ENCODE peak calls at places on chromosomes 1 and 21, in eight cellular contexts. One of them, this sample, is unnamed.

GRCh38 chr1:107467286-107467685 is 326.4 kb downstream of the NTNG1 start:
- ATAC-seq in HepG2: no peak
- ATAC-seq in upper lobe of left lung: no peak
- ATAC-seq in right lobe of liver: no peak
- ATAC-seq in body of pancreas: no peak
- ATAC-seq in K562: no peak
- ATAC-seq in HCT116: no peak
- ATAC-seq in IMR-90: no peak
- ATAC-seq in this sample: no peak

GRCh38 chr21:46550511-46550941 is 54.4 kb downstream of the S100B start:
- ATAC-seq in upper lobe of left lung: no peak
- ATAC-seq in HCT116: no peak
- ATAC-seq in HepG2: no peak
- ATAC-seq in body of pancreas: no peak
- ATAC-seq in K562: no peak
- ATAC-seq in right lobe of liver: no peak
- ATAC-seq in IMR-90: no peak
- ATAC-seq in this sample: no peak

GRCh38 chr1:197761654-197762053 is 13.6 kb downstream of the DENND1B start:
- ATAC-seq in HCT116: no peak
- ATAC-seq in K562: no peak
- ATAC-seq in upper lobe of left lung: no peak
- ATAC-seq in HepG2: no peak
- ATAC-seq in right lobe of liver: no peak
- ATAC-seq in IMR-90: no peak
- ATAC-seq in body of pancreas: no peak
- ATAC-seq in this sample: no peak

GRCh38 chr1:241376711-241377110 is 19.7 kb upstream of the RGS7 start:
- ATAC-seq in HCT116: no peak
- ATAC-seq in K562: no peak
- ATAC-seq in HepG2: no peak
- ATAC-seq in IMR-90: no peak
- ATAC-seq in right lobe of liver: no peak
- ATAC-seq in body of pancreas: no peak
- ATAC-seq in upper lobe of left lung: no peak
- ATAC-seq in this sample: no peak

GRCh38 chr21:35190201-35190701 is 141.1 kb upstream of the RUNX1 start:
- ATAC-seq in upper lobe of left lung: no peak
- ATAC-seq in HepG2: no peak
- ATAC-seq in HCT116: peak
- ATAC-seq in body of pancreas: no peak
- ATAC-seq in right lobe of liver: no peak
- ATAC-seq in K562: no peak
- ATAC-seq in IMR-90: no peak
- ATAC-seq in this sample: no peak

GRCh38 chr1:61238371-61238689 is 156.0 kb downstream of the NFIA start:
- ATAC-seq in body of pancreas: no peak
- ATAC-seq in right lobe of liver: peak
- ATAC-seq in HepG2: no peak
- ATAC-seq in K562: peak
- ATAC-seq in HCT116: no peak
- ATAC-seq in IMR-90: no peak
- ATAC-seq in upper lobe of left lung: no peak
- ATAC-seq in this sample: no peak

GRCh38 chr1:70499695-70500094 is 88.6 kb downstream of the CTH start:
- ATAC-seq in K562: no peak
- ATAC-seq in right lobe of liver: no peak
- ATAC-seq in HCT116: no peak
- ATAC-seq in HepG2: no peak
- ATAC-seq in IMR-90: no peak
- ATAC-seq in body of pancreas: no peak
- ATAC-seq in upper lobe of left lung: no peak
- ATAC-seq in this sample: no peak

GRCh38 chr1:86714561-86715244 is 10.3 kb downstream of the SH3GLB1 start:
- ATAC-seq in upper lobe of left lung: no peak
- ATAC-seq in IMR-90: peak
- ATAC-seq in HepG2: no peak
- ATAC-seq in K562: no peak
- ATAC-seq in right lobe of liver: peak
- ATAC-seq in body of pancreas: no peak
- ATAC-seq in HCT116: no peak
- ATAC-seq in this sample: no peak

GRCh38 chr1:21046132-21046531 is 130.6 kb downstream of the EIF4G3 start:
- ATAC-seq in right lobe of liver: no peak
- ATAC-seq in upper lobe of left lung: no peak
- ATAC-seq in IMR-90: no peak
- ATAC-seq in HepG2: no peak
- ATAC-seq in K562: no peak
- ATAC-seq in body of pancreas: no peak
- ATAC-seq in HCT116: no peak
- ATAC-seq in this sample: no peak

GRCh38 chr1:171841931-171842723 is 829 bp downstream of the DNM3 start:
- ATAC-seq in upper lobe of left lung: peak
- ATAC-seq in IMR-90: no peak
- ATAC-seq in K562: no peak
- ATAC-seq in HCT116: no peak
- ATAC-seq in HepG2: no peak
- ATAC-seq in body of pancreas: no peak
- ATAC-seq in right lobe of liver: peak
- ATAC-seq in this sample: no peak

GRCh38 chr1:159005676-159006075 is 4.0 kb upstream of the IFI16 start:
- ATAC-seq in HCT116: no peak
- ATAC-seq in HepG2: no peak
- ATAC-seq in IMR-90: no peak
- ATAC-seq in K562: peak
- ATAC-seq in upper lobe of left lung: no peak
- ATAC-seq in body of pancreas: peak
- ATAC-seq in right lobe of liver: peak
- ATAC-seq in this sample: no peak

GRCh38 chr1:160741092-160741501 is 2.0 kb downstream of the SLAMF7 start:
- ATAC-seq in body of pancreas: no peak
- ATAC-seq in right lobe of liver: no peak
- ATAC-seq in upper lobe of left lung: no peak
- ATAC-seq in HepG2: no peak
- ATAC-seq in K562: no peak
- ATAC-seq in HCT116: no peak
- ATAC-seq in IMR-90: no peak
- ATAC-seq in this sample: no peak

GRCh38 chr1:244419004-244419403 is 32.7 kb downstream of the ADSS2 start:
- ATAC-seq in HCT116: no peak
- ATAC-seq in HepG2: no peak
- ATAC-seq in right lobe of liver: no peak
- ATAC-seq in K562: no peak
- ATAC-seq in body of pancreas: no peak
- ATAC-seq in upper lobe of left lung: no peak
- ATAC-seq in IMR-90: no peak
- ATAC-seq in this sample: no peak

GRCh38 chr21:33514234-33514633 is 22.7 kb upstream of the DNAJC28 start:
- ATAC-seq in K562: no peak
- ATAC-seq in right lobe of liver: peak
- ATAC-seq in HepG2: no peak
- ATAC-seq in IMR-90: peak
- ATAC-seq in body of pancreas: no peak
- ATAC-seq in upper lobe of left lung: no peak
- ATAC-seq in HCT116: no peak
- ATAC-seq in this sample: no peak

GRCh38 chr21:31713973-31714740 is 17.8 kb downstream of the SCAF4 start:
- ATAC-seq in HepG2: no peak
- ATAC-seq in body of pancreas: no peak
- ATAC-seq in HCT116: no peak
- ATAC-seq in right lobe of liver: no peak
- ATAC-seq in upper lobe of left lung: no peak
- ATAC-seq in IMR-90: peak
- ATAC-seq in K562: peak
- ATAC-seq in this sample: no peak

GRCh38 chr21:45110873-45111624 is 36.7 kb downstream of the ADARB1 start:
- ATAC-seq in right lobe of liver: peak
- ATAC-seq in HCT116: no peak
- ATAC-seq in body of pancreas: no peak
- ATAC-seq in upper lobe of left lung: no peak
- ATAC-seq in K562: peak
- ATAC-seq in HepG2: no peak
- ATAC-seq in IMR-90: no peak
- ATAC-seq in this sample: no peak

DNA sequence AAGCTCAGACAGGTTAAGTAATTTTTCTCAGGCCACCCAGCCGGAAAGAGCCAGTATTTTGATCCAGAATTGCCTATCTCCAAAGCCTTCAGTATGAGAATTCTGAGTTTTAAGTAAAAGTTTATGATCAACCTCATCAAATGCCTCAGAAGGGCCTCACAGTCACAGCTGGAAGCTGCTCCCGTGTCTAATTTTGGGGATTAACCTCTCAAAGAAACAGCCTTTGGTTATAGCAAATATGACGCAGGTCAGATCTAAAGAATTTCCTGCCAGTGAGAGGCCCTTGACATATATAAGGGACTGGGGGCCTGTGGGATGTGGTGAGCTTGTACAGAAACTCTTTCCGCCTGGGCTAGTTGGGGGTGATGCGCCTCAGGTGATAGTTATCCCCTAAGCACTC is 2.3 kb downstream of the EXTL1 start:
- ATAC-seq in HCT116: no peak
- ATAC-seq in right lobe of liver: no peak
- ATAC-seq in HepG2: no peak
- ATAC-seq in K562: no peak
- ATAC-seq in IMR-90: no peak
- ATAC-seq in upper lobe of left lung: no peak
- ATAC-seq in body of pancreas: no peak
- ATAC-seq in this sample: no peak
- H3K4me3 ChIP-seq in HCT116: no peak
- H3K4me3 ChIP-seq in right lobe of liver: no peak
- H3K4me3 ChIP-seq in HepG2: peak
- H3K4me3 ChIP-seq in K562: no peak
- H3K4me3 ChIP-seq in IMR-90: no peak
- H3K4me3 ChIP-seq in upper lobe of left lung: no peak
- H3K4me3 ChIP-seq in body of pancreas: no peak
- H3K4me3 ChIP-seq in this sample: no peak

GRCh38 chr1:44029911-44030605 is 1.2 kb downstream of the SLC6A9 start:
- ATAC-seq in body of pancreas: peak
- ATAC-seq in K562: peak
- ATAC-seq in IMR-90: peak
- ATAC-seq in right lobe of liver: peak
- ATAC-seq in HCT116: peak
- ATAC-seq in HepG2: peak
- ATAC-seq in upper lobe of left lung: peak
- ATAC-seq in this sample: peak
- TF ChIP-seq POLR2A in body of pancreas: peak
- TF ChIP-seq POLR2A in K562: peak
- TF ChIP-seq POLR2A in IMR-90: peak
- TF ChIP-seq POLR2A in right lobe of liver: peak
- TF ChIP-seq POLR2A in HCT116: peak
- TF ChIP-seq POLR2A in HepG2: peak
- TF ChIP-seq POLR2A in upper lobe of left lung: peak
- TF ChIP-seq POLR2A in this sample: no peak

GRCh38 chr1:150967936-150968335 is 6.7 kb downstream of the CERS2 start:
- ATAC-seq in IMR-90: no peak
- ATAC-seq in HCT116: no peak
- ATAC-seq in body of pancreas: no peak
- ATAC-seq in upper lobe of left lung: no peak
- ATAC-seq in right lobe of liver: no peak
- ATAC-seq in K562: no peak
- ATAC-seq in HepG2: no peak
- ATAC-seq in this sample: no peak

GRCh38 chr1:150961756-150962155 is 12.9 kb downstream of the CERS2 start:
- ATAC-seq in HCT116: no peak
- ATAC-seq in upper lobe of left lung: no peak
- ATAC-seq in K562: peak
- ATAC-seq in IMR-90: no peak
- ATAC-seq in right lobe of liver: peak
- ATAC-seq in body of pancreas: no peak
- ATAC-seq in HepG2: peak
- ATAC-seq in this sample: no peak

GRCh38 chr1:150968491-150968890 is 6.1 kb downstream of the CERS2 start:
- ATAC-seq in IMR-90: no peak
- ATAC-seq in right lobe of liver: no peak
- ATAC-seq in body of pancreas: no peak
- ATAC-seq in K562: no peak
- ATAC-seq in HepG2: no peak
- ATAC-seq in upper lobe of left lung: no peak
- ATAC-seq in HCT116: no peak
- ATAC-seq in this sample: no peak

GRCh38 chr1:150963535-150964489 is 10.8 kb downstream of the CERS2 start:
- ATAC-seq in HCT116: no peak
- ATAC-seq in IMR-90: no peak
- ATAC-seq in body of pancreas: no peak
- ATAC-seq in HepG2: no peak
- ATAC-seq in K562: no peak
- ATAC-seq in right lobe of liver: no peak
- ATAC-seq in upper lobe of left lung: no peak
- ATAC-seq in this sample: no peak

DNA sequence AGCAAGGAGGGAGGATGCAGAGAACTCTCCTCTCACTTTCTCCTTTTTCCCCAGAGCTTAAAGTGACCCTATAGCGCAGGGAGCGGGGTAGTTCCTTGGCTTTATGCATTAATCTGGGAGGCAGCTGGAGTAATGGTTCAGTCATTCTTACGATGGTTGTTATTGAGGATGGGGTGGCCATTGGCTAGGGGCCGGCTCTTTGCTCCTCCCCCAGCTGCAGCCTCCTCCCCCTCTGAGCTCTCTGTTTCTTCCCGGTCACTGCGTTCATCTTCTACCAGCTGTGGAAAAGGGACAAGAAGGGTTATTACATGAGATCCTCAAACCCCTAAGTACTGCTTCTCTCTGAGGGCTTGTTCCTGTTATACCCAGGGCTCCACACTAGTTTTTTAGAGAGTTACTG is 8.6 kb downstream of the CERS2 start:
- ATAC-seq in upper lobe of left lung: no peak
- ATAC-seq in K562: peak
- ATAC-seq in HCT116: peak
- ATAC-seq in body of pancreas: no peak
- ATAC-seq in right lobe of liver: no peak
- ATAC-seq in HepG2: no peak
- ATAC-seq in IMR-90: no peak
- ATAC-seq in this sample: no peak
- H3K27ac ChIP-seq in upper lobe of left lung: no peak
- H3K27ac ChIP-seq in K562: no peak
- H3K27ac ChIP-seq in HCT116: no peak
- H3K27ac ChIP-seq in body of pancreas: no peak
- H3K27ac ChIP-seq in right lobe of liver: no peak
- H3K27ac ChIP-seq in HepG2: peak
- H3K27ac ChIP-seq in IMR-90: no peak
- H3K27ac ChIP-seq in this sample: no peak

GRCh38 chr1:198890531-198890930 is 251.7 kb downstream of the PTPRC start:
- ATAC-seq in IMR-90: peak
- ATAC-seq in right lobe of liver: no peak
- ATAC-seq in body of pancreas: no peak
- ATAC-seq in HepG2: no peak
- ATAC-seq in K562: no peak
- ATAC-seq in upper lobe of left lung: no peak
- ATAC-seq in HCT116: no peak
- ATAC-seq in this sample: no peak
- H3K4me3 ChIP-seq in IMR-90: no peak
- H3K4me3 ChIP-seq in right lobe of liver: no peak
- H3K4me3 ChIP-seq in body of pancreas: no peak
- H3K4me3 ChIP-seq in HepG2: no peak
- H3K4me3 ChIP-seq in K562: no peak
- H3K4me3 ChIP-seq in upper lobe of left lung: no peak
- H3K4me3 ChIP-seq in HCT116: no peak
- H3K4me3 ChIP-seq in this sample: no peak

This sample was measured in gastroesophageal sphincter.